ENCODE peak calls at places on chromosomes 5 and 9, in eight cellular contexts. I is Panc1; Y is A172; Z is GM03348; W is KBM-7; B is GM13977; X is A549; H is CD8-positive, alpha-beta memory T cell. U is an unnamed sample.

GRCh38 chr5:99076600-99077253 is 147.9 kb upstream of the CHD1 start:
- DNase-seq in Y (no peak), X (no peak), I (no peak), Z (no peak), H (no peak), W (no peak), B (no peak), U (no peak)

GRCh38 chr5:4129523-4129922 is 533.9 kb downstream of the IRX1 start:
- DNase-seq in H (no peak), I (no peak), Z (no peak), X (no peak), Y (no peak), B (no peak), W (no peak), U (no peak)

GRCh38 chr5:125470503-125470902 is 724.1 kb upstream of the ZNF608 start:
- DNase-seq in Y (no peak), B (no peak), H (no peak), Z (no peak), W (no peak), I (no peak), X (no peak), U (no peak)

GRCh38 chr9:109246533-109246932 is 74.3 kb downstream of the EPB41L4B start:
- DNase-seq in H (no peak), Y (no peak), X (no peak), W (peak; percentile 3), I (no peak), B (no peak), Z (no peak), U (no peak)

GRCh38 chr9:126874546-126875314 is 14.3 kb downstream of the ZBTB34 start:
- DNase-seq in X (no peak), W (no peak), B (no peak), Y (no peak), Z (no peak), I (no peak), H (no peak), U (no peak)

GRCh38 chr9:97830884-97831829 is 21.9 kb upstream of the FOXE1 start:
- DNase-seq in W (no peak), Y (no peak), B (no peak), H (no peak), X (no peak), Z (no peak), I (no peak), U (no peak)

GRCh38 chr5:52150501-52150900 is 637.2 kb upstream of the ITGA1 start:
- DNase-seq in Y (no peak), X (no peak), I (no peak), Z (no peak), B (no peak), W (no peak), H (no peak), U (no peak)

GRCh38 chr9:79247021-79247420 is 324.7 kb upstream of the TLE4 start:
- DNase-seq in I (no peak), H (no peak), Z (no peak), X (no peak), Y (no peak), W (no peak), B (no peak), U (no peak)

GRCh38 chr5:36267905-36268304 is 26.2 kb upstream of the NADK2 start:
- DNase-seq in Z (no peak), X (no peak), I (no peak), Y (no peak), B (no peak), H (no peak), W (no peak), U (no peak)

GRCh38 chr9:89483592-89484474 is 14.1 kb downstream of the SEMA4D start:
- DNase-seq in X (no peak), Y (no peak), I (no peak), B (peak; percentile 86), Z (no peak), H (peak; percentile 68), W (no peak), U (no peak)

GRCh38 chr5:179316111-179316551 is 29.1 kb downstream of the ADAMTS2 start:
- DNase-seq in I (no peak), H (no peak), X (no peak), Y (no peak), B (no peak), Z (no peak), W (no peak), U (no peak)

GRCh38 chr5:134175874-134176522 is 752 bp downstream of the SKP1 start:
- DNase-seq in W (peak; percentile 43), B (peak; percentile 20), X (peak; percentile 22), H (peak; percentile 62), Y (peak; percentile 22), Z (peak; percentile 51), I (no peak), U (no peak)

GRCh38 chr9:34954225-34954624 is 3.9 kb upstream of the PHF24 start:
- DNase-seq in Y (no peak), B (no peak), I (no peak), X (no peak), W (no peak), H (no peak), Z (no peak), U (no peak)

GRCh38 chr5:55071413-55071812 is 31.0 kb upstream of the GZMA start:
- DNase-seq in W (no peak), I (no peak), B (no peak), H (no peak), Y (no peak), X (no peak), Z (no peak), U (no peak)

GRCh38 chr9:78383130-78383529 is 86.2 kb downstream of the PSAT1 start:
- DNase-seq in X (peak; percentile 7), Z (peak; percentile 42), B (no peak), W (peak; percentile 40), H (no peak), Y (no peak), I (no peak), U (no peak)

GRCh38 chr9:18261143-18261542 is 212.8 kb upstream of the ADAMTSL1 start:
- DNase-seq in Y (no peak), W (no peak), Z (no peak), B (no peak), X (no peak), H (no peak), I (no peak), U (no peak)

GRCh38 chr5:176541338-176542134 is 4.3 kb upstream of the RNF44 start:
- DNase-seq in Z (peak; percentile 42), B (no peak), I (no peak), Y (peak; percentile 69), H (peak; percentile 68), X (peak; percentile 32), W (peak; percentile 88), U (no peak)

GRCh38 chr5:173143567-173143966 is 764 bp upstream of the BNIP1 start:
- DNase-seq in Z (no peak), Y (no peak), X (no peak), W (no peak), I (no peak), H (no peak), B (no peak), U (no peak)

GRCh38 chr5:117888688-117889087 is 1099.7 kb downstream of the DTWD2 start:
- DNase-seq in W (no peak), B (peak; percentile 5), Z (no peak), I (no peak), Y (peak; percentile 22), X (no peak), H (no peak), U (no peak)

GRCh38 chr9:110257097-110257955 is 1.0 kb upstream of the TXN start:
- DNase-seq in X (no peak), Y (peak; percentile 50), W (no peak), I (peak; percentile 22), H (no peak), B (no peak), Z (peak; percentile 8), U (no peak)

GRCh38 chr5:6773342-6774035 is 60.3 kb downstream of the TENT4A start:
- DNase-seq in H (no peak), B (no peak), W (no peak), Y (no peak), I (no peak), X (peak; percentile 13), Z (no peak), U (no peak)

GRCh38 chr9:96856363-96857286 is 2.3 kb upstream of the ZNF782 start:
- DNase-seq in W (peak; percentile 66), Z (peak; percentile 69), B (peak; percentile 48), X (peak; percentile 60), H (peak; percentile 63), Y (peak; percentile 77), I (peak; percentile 55), U (no peak)

GRCh38 chr9:114141553-114142548 is 13.5 kb upstream of the COL27A1 start:
- DNase-seq in W (no peak), I (no peak), X (no peak), B (no peak), Z (no peak), H (no peak), Y (no peak), U (no peak)

GRCh38 chr9:85016389-85016997 is 347.0 kb downstream of the NTRK2 start:
- DNase-seq in X (no peak), W (no peak), Z (no peak), Y (no peak), H (no peak), I (no peak), B (no peak), U (no peak)

GRCh38 chr9:120655005-120655622 is 59.2 kb downstream of the MEGF9 start:
- DNase-seq in Z (peak; percentile 10), I (no peak), X (no peak), Y (peak; percentile 65), B (no peak), W (no peak), H (no peak), U (no peak)

GRCh38 chr9:137453643-137454081 is 5.5 kb downstream of the NSMF start:
- DNase-seq in I (no peak), Z (peak; percentile 89), X (peak; percentile 57), H (peak; percentile 36), Y (no peak), W (no peak), B (peak; percentile 93), U (peak; percentile 27)

GRCh38 chr5:101977729-101978345 is 318.2 kb downstream of the SLCO4C1 start:
- DNase-seq in Z (peak; percentile 51), W (peak; percentile 74), B (peak; percentile 60), I (peak; percentile 24), X (peak; percentile 59), Y (peak; percentile 62), H (no peak), U (no peak)

GRCh38 chr5:180376511-180376910 is 23.4 kb upstream of the GFPT2 start:
- DNase-seq in W (no peak), B (no peak), I (no peak), X (no peak), Z (no peak), Y (no peak), H (no peak), U (no peak)

GRCh38 chr9:116789097-116789496 is 102.0 kb downstream of the TRIM32 start:
- DNase-seq in Y (no peak), B (no peak), X (no peak), W (no peak), H (no peak), I (no peak), Z (no peak), U (no peak)

GRCh38 chr5:19853616-19854240 is 134.3 kb downstream of the CDH18 start:
- DNase-seq in Z (peak; percentile 37), B (no peak), X (no peak), H (no peak), I (peak; percentile 13), W (no peak), Y (peak; percentile 68), U (peak; percentile 16)

GRCh38 chr9:17204611-17205165 is 69.8 kb downstream of the CNTLN start:
- DNase-seq in X (no peak), Z (no peak), I (no peak), B (no peak), H (no peak), Y (no peak), W (no peak), U (no peak)

GRCh38 chr9:123434619-123435240 is 78.7 kb downstream of the CRB2 start:
- DNase-seq in H (no peak), W (no peak), Z (no peak), I (no peak), X (peak; percentile 56), B (no peak), Y (peak; percentile 12), U (no peak)

GRCh38 chr5:31273631-31274378 is 80.3 kb downstream of the CDH6 start:
- DNase-seq in X (no peak), W (no peak), Y (peak; percentile 6), I (no peak), H (no peak), B (no peak), Z (peak; percentile 10), U (no peak)

GRCh38 chr9:133351908-133352634 is 4.1 kb downstream of the RPL7A start:
- DNase-seq in X (peak; percentile 83), H (no peak), I (no peak), B (peak; percentile 58), W (peak; percentile 68), Z (peak; percentile 71), Y (peak; percentile 52), U (no peak)

U was measured in skeletal muscle cell.